ENCODE peak calls at places on chromosomes 7 and 10, in five cellular contexts. Z, P, D, V and H are unnamed samples.

GRCh38 chr7:136245327-136246004 is 268.3 kb upstream of the MTPN start:
- DNase-seq in Z (no peak), P (no peak), D (no peak), V (no peak), H (no peak)

GRCh38 chr10:47402681-47403301 is 18.7 kb upstream of the ZNF488 start:
- DNase-seq in Z (peak), P (peak), D (peak), V (no peak), H (no peak)

GRCh38 chr10:31030216-31030615 is 1.4 kb downstream of the ZNF438 start:
- DNase-seq in Z (peak), P (no peak), D (no peak), V (no peak), H (no peak)

GRCh38 chr10:26044123-26044749 is 110.2 kb downstream of the MYO3A start:
- DNase-seq in Z (no peak), P (no peak), D (no peak), V (no peak), H (no peak)

GRCh38 chr10:96395931-96396877 is 37.4 kb upstream of the OPALIN start:
- DNase-seq in Z (peak), P (peak), D (peak), V (no peak), H (peak)

GRCh38 chr10:30980951-30981616 is 50.6 kb downstream of the ZNF438 start:
- DNase-seq in Z (peak), P (no peak), D (no peak), V (no peak), H (no peak)

GRCh38 chr7:28986723-28987122 is 28.6 kb upstream of the TRIL start:
- DNase-seq in Z (no peak), P (no peak), D (no peak), V (no peak), H (peak)

GRCh38 chr7:146661435-146661834 is 544.8 kb downstream of the CNTNAP2 start:
- DNase-seq in Z (no peak), P (no peak), D (no peak), V (no peak), H (no peak)

GRCh38 chr10:69802424-69803161 is 887 bp downstream of the COL13A1 start:
- DNase-seq in Z (peak), P (no peak), D (no peak), V (no peak), H (no peak)

GRCh38 chr7:26348234-26348851 is 56.7 kb downstream of the SNX10 start:
- DNase-seq in Z (no peak), P (no peak), D (no peak), V (no peak), H (no peak)

GRCh38 chr10:59177031-59177861 is 803 bp downstream of the PHYHIPL start:
- DNase-seq in Z (peak), P (peak), D (no peak), V (no peak), H (peak)

GRCh38 chr10:120517881-120518484 is 61.0 kb downstream of the PLPP4 start:
- DNase-seq in Z (no peak), P (no peak), D (no peak), V (no peak), H (no peak)

GRCh38 chr7:26008428-26008827 is 143.6 kb upstream of the NFE2L3 start:
- DNase-seq in Z (no peak), P (no peak), D (no peak), V (no peak), H (no peak)

DNA sequence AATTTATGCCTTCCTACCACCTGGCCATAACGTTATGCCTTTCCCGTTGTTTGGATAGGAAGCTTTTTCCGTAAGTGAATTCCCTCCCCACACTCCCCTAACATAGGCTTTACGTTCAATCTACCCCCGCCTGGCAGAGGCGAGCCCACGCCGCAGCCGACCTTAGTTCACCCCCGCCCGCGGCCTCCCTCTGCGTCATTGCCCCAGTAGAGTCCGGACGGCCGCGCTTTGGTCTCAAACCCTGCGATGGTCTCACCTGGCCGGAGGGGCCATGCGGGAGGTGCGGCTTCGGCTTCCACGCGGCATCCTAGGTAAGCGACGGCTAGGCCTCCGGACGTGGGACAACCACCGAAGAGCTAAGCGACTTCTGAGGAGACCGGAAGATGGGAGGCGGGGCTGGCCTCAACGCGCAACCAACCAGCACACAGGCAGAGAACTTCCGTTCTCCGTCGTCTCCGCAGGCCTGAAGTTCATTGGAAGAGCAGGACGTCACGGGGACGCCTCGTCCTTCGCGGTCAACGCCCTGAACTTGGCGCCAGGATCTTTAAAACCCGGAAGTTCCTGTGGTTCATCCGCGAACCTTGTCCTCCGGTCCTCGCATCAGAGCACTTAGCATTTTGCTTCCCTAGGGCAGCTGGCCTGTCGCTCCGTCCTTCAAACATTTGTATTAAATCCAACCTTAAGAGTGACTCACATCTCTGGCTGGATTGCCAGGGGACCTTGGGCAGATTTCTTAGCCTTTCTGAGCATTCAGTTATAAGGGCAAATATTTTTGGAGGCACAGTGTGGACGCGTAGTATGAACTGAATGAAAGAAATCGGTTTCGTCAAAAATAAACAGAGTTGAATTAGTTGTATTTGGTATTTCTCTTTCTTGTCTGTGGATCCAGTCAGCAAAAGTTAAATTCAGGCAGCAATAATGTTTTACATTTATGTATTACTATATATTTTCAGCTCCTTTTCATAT is at the start of gene CHCHD2:
- DNase-seq in Z (peak), P (peak), D (peak), V (peak), H (peak)
- TF ChIP-seq POLR2A in Z (peak), P (peak), D (peak), V (peak), H (peak)

DNA sequence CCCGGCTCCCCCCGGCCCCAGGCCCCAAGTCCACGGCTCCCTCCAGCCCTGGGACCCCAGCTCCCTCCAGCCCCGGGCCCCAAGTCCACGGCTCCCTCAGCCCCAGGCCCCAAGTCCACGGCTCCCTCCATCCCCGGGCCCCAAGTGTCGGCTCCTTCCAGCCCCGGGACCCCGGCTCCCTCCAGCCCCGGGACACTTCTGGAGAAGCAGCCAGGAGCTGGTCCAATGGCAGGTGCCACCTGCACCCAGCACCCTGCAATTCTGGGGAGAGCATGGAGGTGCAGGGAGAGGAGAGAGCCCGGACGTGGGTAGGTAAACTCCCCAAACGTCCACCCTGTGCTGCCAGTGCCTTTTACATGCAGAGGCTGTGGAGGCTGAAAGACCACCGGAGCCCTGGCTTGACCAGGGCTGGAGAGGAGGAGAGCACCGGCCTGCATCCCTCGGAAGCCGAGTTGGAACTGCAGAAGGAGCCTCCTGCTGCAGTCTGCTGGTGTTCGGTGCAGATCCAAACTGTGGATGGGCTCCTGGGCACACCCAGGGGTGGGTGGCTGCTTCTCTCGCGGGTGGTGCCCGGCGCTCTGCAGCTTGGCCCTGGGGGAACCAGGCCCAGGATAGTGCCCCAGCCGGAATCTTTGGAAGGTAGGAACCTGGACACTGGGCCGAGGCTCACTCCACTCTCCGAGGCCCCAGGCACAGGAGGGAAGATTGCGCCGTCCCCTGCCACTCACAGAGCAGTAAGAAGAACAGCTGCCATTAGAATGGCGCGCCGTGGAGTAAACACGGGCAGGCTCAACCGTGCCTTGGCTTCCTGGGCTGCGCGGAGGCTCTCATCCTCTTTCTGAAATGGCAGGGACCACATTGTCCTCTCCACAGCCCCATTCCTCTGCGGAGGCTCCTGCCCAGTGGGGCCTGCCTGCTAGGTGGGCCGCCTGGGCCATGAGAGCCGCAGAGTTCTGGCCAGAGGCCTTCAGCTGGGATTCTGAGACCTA is 14.7 kb downstream of the SHH start:
- DNase-seq in Z (no peak), P (no peak), D (no peak), V (no peak), H (no peak)
- TF ChIP-seq CTCF in Z (no peak), P (no peak), D (no peak), V (no peak), H (no peak)

GRCh38 chr7:15685358-15686181 is 913 bp downstream of the MEOX2 start:
- DNase-seq in Z (peak), P (no peak), D (no peak), V (no peak), H (no peak)
- TF ChIP-seq MAX in Z (no peak), P (no peak), D (no peak), V (no peak), H (no peak)

DNA sequence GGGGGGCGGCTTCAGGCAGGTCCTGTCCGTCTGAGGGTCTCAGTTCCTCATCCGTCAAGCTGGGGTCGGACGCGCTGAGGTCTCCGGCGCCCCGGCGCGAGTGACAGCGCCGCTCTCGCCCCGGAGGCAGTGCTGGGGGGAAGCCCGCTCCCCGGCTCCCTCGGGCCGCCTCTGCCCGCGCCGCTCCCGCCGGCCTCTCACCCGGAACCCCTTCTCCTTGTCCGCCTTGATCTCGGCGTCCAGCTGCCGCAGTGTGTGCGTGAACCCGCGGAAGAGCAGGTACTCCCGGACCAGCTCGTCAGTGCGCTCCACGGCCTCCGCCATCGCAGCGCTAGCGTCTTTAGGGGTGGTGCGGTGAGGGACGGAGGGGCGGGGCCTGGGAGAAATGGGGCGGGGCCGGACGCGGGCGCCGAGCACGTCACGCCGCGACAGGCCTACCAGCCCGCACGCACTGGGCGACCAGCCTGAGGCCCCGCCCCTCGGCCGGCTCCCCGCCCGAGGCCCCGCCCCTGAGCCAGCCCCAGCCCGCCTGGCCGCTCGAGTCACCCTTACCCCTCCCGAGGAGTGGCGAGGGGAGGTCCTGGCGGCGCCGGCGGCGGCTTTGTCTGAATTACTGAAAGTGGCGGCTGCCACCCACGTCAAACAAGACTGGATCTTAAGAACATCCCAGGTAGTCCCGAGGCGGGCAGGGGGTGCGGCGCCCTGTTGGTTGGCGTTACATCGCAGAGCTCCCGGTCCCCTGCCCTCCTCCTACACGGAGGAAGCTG is at the start of gene WDR91:
- DNase-seq in Z (peak), P (peak), D (peak), V (peak), H (peak)
- TF ChIP-seq POLR2A in Z (peak), P (peak), D (no peak), V (peak), H (peak)